ENCODE peak calls at places on chromosomes 12 and 14, in seven cellular contexts. L is SK-N-MC, O is IMR-90, V is astrocyte, Z is neuronal stem cell, E is PC-3, M is endodermal cell. X is an unnamed sample.

GRCh38 chr14:92914087-92914656 is 8.8 kb upstream of the CHGA start:
- DNase-seq in L (no peak), O (peak), V (peak), Z (peak), E (peak), M (peak), X (peak)

GRCh38 chr14:54117401-54117800 is 160.8 kb upstream of the BMP4 start:
- DNase-seq in L (no peak), O (no peak), V (no peak), Z (no peak), E (no peak), M (no peak), X (no peak)

GRCh38 chr14:75091251-75091650 is 21.8 kb downstream of the ZC2HC1C start:
- DNase-seq in L (no peak), O (no peak), V (no peak), Z (no peak), E (no peak), M (no peak), X (no peak)

GRCh38 chr12:78171082-78171481 is 340.4 kb downstream of the NAV3 start:
- DNase-seq in L (no peak), O (no peak), V (no peak), Z (no peak), E (no peak), M (no peak), X (no peak)

GRCh38 chr12:26857465-26858176 is 24.6 kb upstream of the ITPR2 start:
- DNase-seq in L (no peak), O (no peak), V (no peak), Z (no peak), E (no peak), M (no peak), X (no peak)

GRCh38 chr14:97332591-97332984 is 535.4 kb downstream of the VRK1 start:
- DNase-seq in L (no peak), O (no peak), V (no peak), Z (no peak), E (no peak), M (no peak), X (no peak)

GRCh38 chr12:121537814-121538698 is 42.8 kb downstream of the KDM2B start:
- DNase-seq in L (no peak), O (no peak), V (no peak), Z (no peak), E (peak), M (no peak), X (peak)

GRCh38 chr14:96253140-96253539 is 2.9 kb upstream of the BDKRB1 start:
- DNase-seq in L (no peak), O (peak), V (peak), Z (no peak), E (peak), M (peak), X (peak)

GRCh38 chr14:51020024-51020710 is 74.7 kb downstream of the TRIM9 start:
- DNase-seq in L (no peak), O (no peak), V (peak), Z (no peak), E (no peak), M (no peak), X (no peak)

GRCh38 chr12:94100990-94101901 is 47.1 kb upstream of the PLXNC1 start:
- DNase-seq in L (no peak), O (peak), V (peak), Z (peak), E (peak), M (peak), X (peak)

GRCh38 chr12:56695327-56696101 is 7.4 kb upstream of the PTGES3 start:
- DNase-seq in L (no peak), O (peak), V (no peak), Z (no peak), E (no peak), M (no peak), X (peak)

GRCh38 chr12:122793685-122794106 is 19.3 kb downstream of the CCDC62 start:
- DNase-seq in L (peak), O (peak), V (peak), Z (peak), E (peak), M (peak), X (peak)

GRCh38 chr12:122789637-122790036 is 15.3 kb downstream of the CCDC62 start:
- DNase-seq in L (no peak), O (no peak), V (no peak), Z (no peak), E (no peak), M (no peak), X (no peak)

GRCh38 chr12:122790393-122791075 is 16.2 kb downstream of the CCDC62 start:
- DNase-seq in L (no peak), O (peak), V (peak), Z (no peak), E (no peak), M (peak), X (no peak)

GRCh38 chr12:122785503-122785902 is 11.1 kb downstream of the CCDC62 start:
- DNase-seq in L (no peak), O (no peak), V (no peak), Z (no peak), E (no peak), M (no peak), X (no peak)

DNA sequence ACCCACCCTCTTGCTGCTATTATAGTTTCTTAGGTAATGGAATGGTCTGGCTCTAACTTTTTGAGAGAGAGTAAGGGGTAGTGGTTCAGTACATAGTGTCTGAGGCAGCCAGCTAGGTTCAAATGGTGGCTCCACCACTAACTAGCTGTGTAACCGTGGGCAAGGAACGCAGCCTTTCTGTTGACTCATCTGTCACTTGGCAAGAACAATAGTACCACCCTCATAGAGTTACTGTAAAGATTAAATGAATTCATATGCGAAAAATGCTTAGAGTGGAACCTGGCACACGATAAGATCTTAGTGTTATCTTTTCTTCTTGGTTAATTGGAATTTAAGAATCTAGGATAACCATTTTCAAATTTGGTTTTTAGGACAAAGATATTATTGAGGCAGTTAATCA is 14.0 kb downstream of the CCDC62 start:
- DNase-seq in L (no peak), O (peak), V (peak), Z (no peak), E (peak), M (peak), X (peak)
- H3K9ac ChIP-seq in L (no peak), O (no peak), V (no peak), Z (no peak), E (no peak), M (no peak), X (no peak)

GRCh38 chr14:73616831-73617230 is 4.5 kb downstream of the ACOT6 start:
- DNase-seq in L (no peak), O (no peak), V (no peak), Z (no peak), E (no peak), M (peak), X (no peak)

GRCh38 chr14:73610692-73611091 is 1.6 kb upstream of the ACOT6 start:
- DNase-seq in L (no peak), O (peak), V (no peak), Z (no peak), E (peak), M (no peak), X (no peak)

GRCh38 chr14:73612339-73613045 is at the start of gene ACOT6:
- DNase-seq in L (no peak), O (peak), V (peak), Z (peak), E (peak), M (peak), X (peak)

GRCh38 chr14:73613046-73613383 is 698 bp downstream of the ACOT6 start:
- DNase-seq in L (no peak), O (no peak), V (no peak), Z (no peak), E (no peak), M (no peak), X (no peak)

GRCh38 chr14:73613419-73613963 is 1.2 kb downstream of the ACOT6 start:
- DNase-seq in L (no peak), O (no peak), V (no peak), Z (no peak), E (peak), M (no peak), X (no peak)
- H3K4me3 ChIP-seq in L (no peak), O (no peak), V (peak), Z (no peak), E (peak), M (peak), X (peak)

GRCh38 chr12:92558241-92558773 is 144.5 kb upstream of the PLEKHG7 start:
- DNase-seq in L (no peak), O (no peak), V (no peak), Z (no peak), E (no peak), M (no peak), X (no peak)

GRCh38 chr12:92558806-92559205 is 144.0 kb upstream of the PLEKHG7 start:
- DNase-seq in L (no peak), O (peak), V (peak), Z (no peak), E (no peak), M (no peak), X (no peak)

GRCh38 chr12:92556622-92557421 is 146.0 kb upstream of the PLEKHG7 start:
- DNase-seq in L (no peak), O (no peak), V (no peak), Z (no peak), E (no peak), M (no peak), X (no peak)

GRCh38 chr12:92556141-92556540 is 146.6 kb upstream of the PLEKHG7 start:
- DNase-seq in L (no peak), O (no peak), V (no peak), Z (no peak), E (no peak), M (no peak), X (no peak)

GRCh38 chr12:92557422-92557724 is 145.4 kb upstream of the PLEKHG7 start:
- DNase-seq in L (no peak), O (no peak), V (no peak), Z (no peak), E (no peak), M (no peak), X (no peak)
- H3K9ac ChIP-seq in L (no peak), O (no peak), V (no peak), Z (no peak), E (no peak), M (no peak), X (no peak)

GRCh38 chr12:124742111-124742510 is 121.6 kb downstream of the SCARB1 start:
- DNase-seq in L (no peak), O (no peak), V (no peak), Z (no peak), E (no peak), M (no peak), X (no peak)
- H3K4me3 ChIP-seq in L (no peak), O (no peak), V (no peak), Z (no peak), E (no peak), M (no peak), X (no peak)

GRCh38 chr12:120196363-120196762 is 1.8 kb upstream of the GCN1 start:
- DNase-seq in L (no peak), O (no peak), V (no peak), Z (no peak), E (no peak), M (no peak), X (peak)
- H3K9ac ChIP-seq in L (no peak), O (no peak), V (no peak), Z (no peak), E (peak), M (no peak), X (peak)

GRCh38 chr12:92416385-92416812 is 270.8 kb upstream of the BTG1 start:
- DNase-seq in L (no peak), O (no peak), V (no peak), Z (no peak), E (no peak), M (no peak), X (no peak)
- H3K4me3 ChIP-seq in L (no peak), O (no peak), V (no peak), Z (no peak), E (no peak), M (no peak), X (no peak)

X was measured in adipocyte.